ENCODE peak calls at places on chromosome 10, in four cellular contexts. F is IMR-90, Z is K562, L is keratinocyte. H is an unnamed sample.

GRCh38 chr10:129654461-129654860 is 187.4 kb downstream of the MGMT start:
- DNase-seq in F (no peak), Z (no peak), L (no peak), H (no peak)

GRCh38 chr10:29585488-29585976 is 49.2 kb downstream of the SVIL start:
- DNase-seq in F (peak; percentile 28), Z (no peak), L (no peak), H (peak; percentile 60)

GRCh38 chr10:8073696-8074416 is 19.4 kb downstream of the GATA3 start:
- DNase-seq in F (no peak), Z (no peak), L (no peak), H (peak; percentile 26)

GRCh38 chr10:128326851-128327250 is 200.6 kb upstream of the MKI67 start:
- DNase-seq in F (no peak), Z (no peak), L (no peak), H (no peak)

GRCh38 chr10:74683621-74684114 is 142.7 kb upstream of the KAT6B start:
- DNase-seq in F (peak; percentile 10), Z (no peak), L (no peak), H (no peak)

GRCh38 chr10:95077556-95077955 is 8.3 kb upstream of the CYP2C8 start:
- DNase-seq in F (no peak), Z (no peak), L (no peak), H (no peak)

GRCh38 chr10:4704034-4704545 is 121.9 kb upstream of the AKR1E2 start:
- DNase-seq in F (peak; percentile 93), Z (no peak), L (peak; percentile 83), H (peak; percentile 98)

GRCh38 chr10:43822509-43823236 is 174.0 kb upstream of the ZNF32 start:
- DNase-seq in F (no peak), Z (no peak), L (no peak), H (no peak)

GRCh38 chr10:109721401-109722028 is 201.8 kb downstream of the XPNPEP1 start:
- DNase-seq in F (no peak), Z (no peak), L (no peak), H (no peak)

GRCh38 chr10:21173964-21174669 is 277.0 kb upstream of the NEBL start:
- DNase-seq in F (no peak), Z (peak; percentile 59), L (no peak), H (no peak)

GRCh38 chr10:33258951-33259350 is 75.5 kb downstream of the NRP1 start:
- DNase-seq in F (peak; percentile 73), Z (no peak), L (no peak), H (no peak)

GRCh38 chr10:71437537-71438058 is 40.9 kb downstream of the CDH23 start:
- DNase-seq in F (no peak), Z (no peak), L (no peak), H (no peak)

GRCh38 chr10:70330671-70331070 is 46.9 kb upstream of the NPFFR1 start:
- DNase-seq in F (no peak), Z (no peak), L (no peak), H (no peak)

GRCh38 chr10:119542990-119543813 is 683 bp upstream of the RGS10 start:
- DNase-seq in F (peak; percentile 49), Z (peak; percentile 65), L (no peak), H (peak; percentile 48)
- H3K27ac ChIP-seq in F (peak overlapping the region; percentile 43), Z (peak overlapping the region; percentile 75), L (peak overlapping the region; percentile 10), H (no peak overlapping the region)

GRCh38 chr10:10911471-10911921 is 106.2 kb upstream of the CELF2 start:
- DNase-seq in F (peak; percentile 94), Z (no peak), L (peak; percentile 50), H (peak; percentile 40)

GRCh38 chr10:10911035-10911434 is 106.6 kb upstream of the CELF2 start:
- DNase-seq in F (no peak), Z (no peak), L (no peak), H (no peak)

GRCh38 chr10:10915215-10915614 is 102.5 kb upstream of the CELF2 start:
- DNase-seq in F (no peak), Z (no peak), L (no peak), H (no peak)

GRCh38 chr10:10917031-10917430 is 100.6 kb upstream of the CELF2 start:
- DNase-seq in F (no peak), Z (no peak), L (no peak), H (no peak)

DNA sequence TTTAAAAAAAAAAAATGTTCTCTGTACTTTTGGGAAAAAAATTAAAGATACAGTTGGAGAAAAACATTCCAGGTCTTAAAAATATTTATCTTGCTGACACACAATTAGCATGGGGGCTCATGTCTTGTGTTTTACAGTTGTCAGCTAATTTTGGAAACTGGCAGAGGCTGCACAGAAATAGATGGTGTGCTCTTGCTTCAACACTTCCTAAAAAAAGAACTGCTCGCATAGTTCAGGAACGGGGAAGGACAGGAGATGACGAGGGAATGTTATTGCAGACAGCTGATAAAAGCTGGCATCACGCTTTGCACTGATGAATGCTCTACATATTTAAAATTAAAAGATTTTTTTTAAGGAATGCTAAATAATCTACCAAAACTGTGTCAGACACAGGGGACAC is 103.5 kb upstream of the CELF2 start:
- DNase-seq in F (no peak), Z (no peak), L (no peak), H (no peak)
- H3K9me1 ChIP-seq in F (no peaks in the 10 kb centered on the region), Z (no peaks in the 10 kb centered on the region), L (no peaks in the 10 kb centered on the region), H (no peaks in the 10 kb centered on the region)

GRCh38 chr10:23067337-23067736 is 28.0 kb upstream of the MSRB2 start:
- DNase-seq in F (no peak), Z (no peak), L (no peak), H (no peak)

GRCh38 chr10:23067939-23068775 is 27.2 kb upstream of the MSRB2 start:
- DNase-seq in F (peak; percentile 63), Z (peak; percentile 77), L (peak; percentile 19), H (peak; percentile 65)

GRCh38 chr10:23069019-23069665 is 26.2 kb upstream of the MSRB2 start:
- DNase-seq in F (no peak), Z (no peak), L (no peak), H (no peak)

GRCh38 chr10:23073527-23073926 is 21.9 kb upstream of the MSRB2 start:
- DNase-seq in F (no peak), Z (no peak), L (peak; percentile 25), H (no peak)

DNA sequence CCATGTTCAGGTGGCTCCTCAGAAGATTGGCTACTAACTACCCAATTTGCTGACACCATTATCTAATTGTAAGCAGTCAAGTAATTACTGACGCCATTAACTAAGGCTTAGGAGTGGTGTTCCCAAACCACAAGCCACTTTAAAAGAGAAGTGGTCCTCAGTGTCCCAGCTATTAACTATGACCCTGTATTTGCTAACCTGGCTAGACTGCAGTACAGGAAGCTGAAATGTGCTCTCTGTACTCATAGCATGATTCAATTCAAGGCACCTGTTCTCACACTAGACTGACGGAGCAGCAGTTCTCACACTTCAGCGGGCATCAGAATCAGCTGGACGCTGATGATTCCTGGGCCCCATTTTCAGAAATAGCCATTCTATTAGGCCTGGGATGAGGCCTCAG is 24.6 kb upstream of the MSRB2 start:
- DNase-seq in F (no peak), Z (no peak), L (no peak), H (no peak)
- H3K27ac ChIP-seq in F (no peak overlapping the region), Z (no peak overlapping the region), L (no peak overlapping the region), H (no peak overlapping the region)

GRCh38 chr10:106338486-106338885 is 826.0 kb downstream of the SORCS1 start:
- DNase-seq in F (peak; percentile 9), Z (no peak), L (no peak), H (no peak)

GRCh38 chr10:106336874-106337273 is 827.6 kb downstream of the SORCS1 start:
- DNase-seq in F (no peak), Z (no peak), L (no peak), H (no peak)
- H3K9me1 ChIP-seq in F (no peaks in the 10 kb centered on the region), Z (no peaks in the 10 kb centered on the region), L (no peaks in the 10 kb centered on the region), H (no peaks in the 10 kb centered on the region)

DNA sequence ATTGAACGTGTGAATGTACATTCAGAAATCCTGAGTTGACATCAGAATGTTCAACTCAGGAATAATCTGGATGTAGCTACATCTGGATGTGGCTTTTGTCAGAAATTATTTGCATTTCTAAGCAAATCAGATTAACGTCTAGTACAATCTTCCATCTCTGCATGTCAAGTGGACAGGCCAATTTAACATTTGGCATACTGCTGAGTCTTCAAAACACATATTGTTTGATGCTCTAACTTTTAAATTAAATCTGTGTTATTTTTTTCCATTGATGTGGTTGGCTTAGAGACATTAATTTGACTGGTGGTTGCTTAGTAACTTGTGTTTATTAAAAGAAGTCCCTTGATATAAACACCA is 3.4 kb downstream of the STAMBPL1 start:
- DNase-seq in F (no peak), Z (no peak), L (no peak), H (no peak)
- H3K27ac ChIP-seq in F (no peak overlapping the region), Z (no peak overlapping the region), L (peak overlapping the region; percentile 90), H (peak overlapping the region; percentile 84)

DNA sequence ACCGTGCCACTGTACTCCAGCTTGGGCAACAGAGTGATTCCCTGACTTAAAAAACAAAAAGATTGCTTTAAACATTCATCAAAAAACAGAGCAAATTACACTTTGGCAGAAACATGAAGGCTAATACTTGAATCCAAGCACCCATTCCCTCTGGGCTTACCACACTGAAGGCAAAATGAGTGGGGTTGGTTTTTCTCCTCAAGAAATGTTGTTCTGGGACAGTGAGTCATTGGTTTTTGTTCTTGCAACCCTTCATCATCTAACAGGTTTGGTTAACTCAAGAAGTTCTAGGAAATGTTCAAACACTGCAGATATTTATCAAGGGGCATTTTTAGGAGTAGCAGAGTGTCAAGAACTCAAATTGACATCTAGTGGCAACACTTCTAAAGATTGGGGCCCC is 60.5 kb downstream of the KIAA1217 start:
- DNase-seq in F (no peak), Z (no peak), L (no peak), H (no peak)
- H3K9me1 ChIP-seq in F (no peaks in the 10 kb centered on the region), Z (no peaks in the 10 kb centered on the region), L (no peaks in the 10 kb centered on the region), H (no peaks in the 10 kb centered on the region)